ENCODE peak calls at places on chromosomes 2 and 18, in six cellular contexts. One of them, this sample, is unnamed.

GRCh38 chr2:133171396-133172004 is 396.8 kb downstream of the NCKAP5 start:
- DNase-seq in uterus: no peak
- DNase-seq in GM23338: peak
- DNase-seq in colonic mucosa: peak
- DNase-seq in GM23248: peak
- DNase-seq in brain microvascular endothelial cell: peak
- DNase-seq in this sample: no peak

GRCh38 chr2:8380573-8380972 is 301.3 kb upstream of the ID2 start:
- DNase-seq in uterus: no peak
- DNase-seq in GM23338: no peak
- DNase-seq in colonic mucosa: no peak
- DNase-seq in GM23248: no peak
- DNase-seq in brain microvascular endothelial cell: no peak
- DNase-seq in this sample: no peak

GRCh38 chr2:696999-697627 is 19.9 kb upstream of the TMEM18 start:
- DNase-seq in uterus: no peak
- DNase-seq in GM23338: peak
- DNase-seq in colonic mucosa: no peak
- DNase-seq in GM23248: no peak
- DNase-seq in brain microvascular endothelial cell: no peak
- DNase-seq in this sample: no peak

GRCh38 chr2:61016392-61017002 is 1.0 kb upstream of the PEX13 start:
- DNase-seq in uterus: no peak
- DNase-seq in GM23338: peak
- DNase-seq in colonic mucosa: no peak
- DNase-seq in GM23248: no peak
- DNase-seq in brain microvascular endothelial cell: no peak
- DNase-seq in this sample: no peak

GRCh38 chr2:100427627-100428258 is 10.3 kb upstream of the CHST10 start:
- DNase-seq in uterus: peak
- DNase-seq in GM23338: peak
- DNase-seq in colonic mucosa: peak
- DNase-seq in GM23248: peak
- DNase-seq in brain microvascular endothelial cell: peak
- DNase-seq in this sample: no peak

GRCh38 chr2:234615643-234616356 is 118.9 kb upstream of the ARL4C start:
- DNase-seq in uterus: no peak
- DNase-seq in GM23338: no peak
- DNase-seq in colonic mucosa: no peak
- DNase-seq in GM23248: no peak
- DNase-seq in brain microvascular endothelial cell: no peak
- DNase-seq in this sample: no peak

GRCh38 chr2:6824962-6825361 is 40.7 kb downstream of the CMPK2 start:
- DNase-seq in uterus: peak
- DNase-seq in GM23338: no peak
- DNase-seq in colonic mucosa: no peak
- DNase-seq in GM23248: peak
- DNase-seq in brain microvascular endothelial cell: peak
- DNase-seq in this sample: no peak

GRCh38 chr2:225566798-225567197 is 167.3 kb downstream of the NYAP2 start:
- DNase-seq in uterus: no peak
- DNase-seq in GM23338: no peak
- DNase-seq in colonic mucosa: no peak
- DNase-seq in GM23248: peak
- DNase-seq in brain microvascular endothelial cell: no peak
- DNase-seq in this sample: no peak

GRCh38 chr2:109212836-109213563 is 84.0 kb downstream of the SH3RF3 start:
- DNase-seq in uterus: no peak
- DNase-seq in GM23338: no peak
- DNase-seq in colonic mucosa: no peak
- DNase-seq in GM23248: no peak
- DNase-seq in brain microvascular endothelial cell: no peak
- DNase-seq in this sample: no peak

GRCh38 chr2:16425462-16426336 is 239.9 kb downstream of the CYRIA start:
- DNase-seq in uterus: no peak
- DNase-seq in GM23338: no peak
- DNase-seq in colonic mucosa: peak
- DNase-seq in GM23248: no peak
- DNase-seq in brain microvascular endothelial cell: no peak
- DNase-seq in this sample: no peak

GRCh38 chr2:24206242-24206641 is 31.4 kb downstream of the FAM228A start:
- DNase-seq in uterus: no peak
- DNase-seq in GM23338: no peak
- DNase-seq in colonic mucosa: no peak
- DNase-seq in GM23248: no peak
- DNase-seq in brain microvascular endothelial cell: no peak
- DNase-seq in this sample: no peak

GRCh38 chr2:143558665-143559064 is 429.4 kb downstream of the ARHGAP15 start:
- DNase-seq in uterus: no peak
- DNase-seq in GM23338: no peak
- DNase-seq in colonic mucosa: peak
- DNase-seq in GM23248: peak
- DNase-seq in brain microvascular endothelial cell: peak
- DNase-seq in this sample: no peak

GRCh38 chr2:43298496-43298895 is 72.1 kb upstream of the ZFP36L2 start:
- DNase-seq in uterus: no peak
- DNase-seq in GM23338: no peak
- DNase-seq in colonic mucosa: no peak
- DNase-seq in GM23248: no peak
- DNase-seq in brain microvascular endothelial cell: no peak
- DNase-seq in this sample: no peak

GRCh38 chr2:74587664-74588277 is 33.3 kb downstream of the DOK1 start:
- DNase-seq in uterus: peak
- DNase-seq in GM23338: peak
- DNase-seq in colonic mucosa: peak
- DNase-seq in GM23248: peak
- DNase-seq in brain microvascular endothelial cell: peak
- DNase-seq in this sample: peak

GRCh38 chr2:217643814-217644301 is 358.9 kb downstream of the TNS1 start:
- DNase-seq in uterus: no peak
- DNase-seq in GM23338: no peak
- DNase-seq in colonic mucosa: no peak
- DNase-seq in GM23248: no peak
- DNase-seq in brain microvascular endothelial cell: no peak
- DNase-seq in this sample: peak

GRCh38 chr18:79524181-79525078 is 128.7 kb downstream of the NFATC1 start:
- DNase-seq in uterus: no peak
- DNase-seq in GM23338: no peak
- DNase-seq in colonic mucosa: no peak
- DNase-seq in GM23248: no peak
- DNase-seq in brain microvascular endothelial cell: no peak
- DNase-seq in this sample: no peak
- H3K4me3 ChIP-seq in uterus: no peak
- H3K4me3 ChIP-seq in GM23338: no peak
- H3K4me3 ChIP-seq in colonic mucosa: peak
- H3K4me3 ChIP-seq in GM23248: no peak
- H3K4me3 ChIP-seq in brain microvascular endothelial cell: no peak
- H3K4me3 ChIP-seq in this sample: no peak

DNA sequence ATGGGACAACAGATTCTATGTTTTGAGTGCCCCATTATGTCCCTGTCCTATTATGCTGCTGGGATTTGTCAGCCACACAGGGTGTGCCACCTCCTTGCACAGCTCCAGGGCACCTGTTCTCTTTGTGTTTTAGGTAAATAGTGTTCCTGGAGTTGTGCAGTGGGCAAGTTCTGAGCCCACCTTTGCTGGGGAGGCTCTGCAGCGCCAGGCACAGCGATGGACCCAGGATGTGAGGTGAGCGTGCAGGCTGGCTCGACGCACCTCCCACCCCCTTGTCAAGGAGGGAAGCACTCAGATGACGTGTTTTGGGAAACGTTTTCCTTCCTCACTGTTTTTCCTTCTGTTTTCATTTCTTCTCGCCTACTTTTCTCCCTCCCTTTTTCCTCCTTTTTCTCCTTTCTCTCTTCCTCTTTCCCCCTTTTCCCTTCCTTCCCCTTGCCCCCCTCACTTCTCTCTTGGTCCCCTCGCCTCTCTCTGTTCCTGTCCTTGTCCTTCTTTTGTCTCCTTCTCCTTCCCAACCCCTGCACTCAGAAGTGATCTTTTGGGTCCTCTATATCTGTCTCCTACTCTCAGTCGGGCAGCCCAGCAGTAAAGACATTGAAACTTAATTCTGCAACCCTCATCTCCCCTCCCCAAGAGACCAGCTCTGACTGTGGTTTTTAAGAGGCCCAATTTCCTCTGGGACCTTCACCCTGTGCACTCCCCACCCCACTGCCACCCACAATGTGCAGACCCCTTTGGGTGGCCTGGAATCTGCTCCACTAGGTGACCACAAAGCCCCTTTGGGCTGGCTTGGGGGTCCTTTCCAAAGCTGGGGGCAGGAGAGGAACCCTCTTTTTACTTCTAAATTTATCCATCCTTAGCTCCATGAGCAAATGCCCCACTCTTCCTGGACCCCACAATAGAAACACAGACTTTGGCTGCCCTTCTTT is 104.0 kb downstream of the MCFD2 start:
- DNase-seq in uterus: no peak
- DNase-seq in GM23338: no peak
- DNase-seq in colonic mucosa: no peak
- DNase-seq in GM23248: no peak
- DNase-seq in brain microvascular endothelial cell: no peak
- DNase-seq in this sample: no peak
- H3K4me3 ChIP-seq in uterus: no peak
- H3K4me3 ChIP-seq in GM23338: no peak
- H3K4me3 ChIP-seq in colonic mucosa: no peak
- H3K4me3 ChIP-seq in GM23248: no peak
- H3K4me3 ChIP-seq in brain microvascular endothelial cell: no peak
- H3K4me3 ChIP-seq in this sample: no peak

DNA sequence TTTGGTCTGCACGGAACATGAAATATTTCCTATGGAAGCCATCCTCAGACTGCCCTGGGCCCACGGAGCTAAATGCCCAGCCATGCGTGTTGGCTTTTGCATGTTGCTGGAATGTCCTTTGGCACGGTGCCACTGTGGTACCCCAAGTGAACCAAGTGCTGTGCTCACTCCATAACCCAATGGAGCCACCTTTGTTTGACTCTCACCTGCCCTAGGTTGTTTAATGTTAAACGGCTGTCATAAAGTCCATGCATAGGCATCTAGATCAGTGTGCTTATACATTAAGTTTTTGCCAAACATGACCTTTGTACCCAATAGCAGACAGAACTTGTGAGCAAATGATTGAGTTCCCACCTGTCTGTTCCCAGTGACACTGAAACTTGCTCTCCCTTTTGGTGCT is 59.9 kb upstream of the TMEM87B start:
- DNase-seq in uterus: no peak
- DNase-seq in GM23338: no peak
- DNase-seq in colonic mucosa: peak
- DNase-seq in GM23248: no peak
- DNase-seq in brain microvascular endothelial cell: no peak
- DNase-seq in this sample: no peak
- H3K4me3 ChIP-seq in uterus: no peak
- H3K4me3 ChIP-seq in GM23338: no peak
- H3K4me3 ChIP-seq in colonic mucosa: no peak
- H3K4me3 ChIP-seq in GM23248: no peak
- H3K4me3 ChIP-seq in brain microvascular endothelial cell: no peak
- H3K4me3 ChIP-seq in this sample: no peak

DNA sequence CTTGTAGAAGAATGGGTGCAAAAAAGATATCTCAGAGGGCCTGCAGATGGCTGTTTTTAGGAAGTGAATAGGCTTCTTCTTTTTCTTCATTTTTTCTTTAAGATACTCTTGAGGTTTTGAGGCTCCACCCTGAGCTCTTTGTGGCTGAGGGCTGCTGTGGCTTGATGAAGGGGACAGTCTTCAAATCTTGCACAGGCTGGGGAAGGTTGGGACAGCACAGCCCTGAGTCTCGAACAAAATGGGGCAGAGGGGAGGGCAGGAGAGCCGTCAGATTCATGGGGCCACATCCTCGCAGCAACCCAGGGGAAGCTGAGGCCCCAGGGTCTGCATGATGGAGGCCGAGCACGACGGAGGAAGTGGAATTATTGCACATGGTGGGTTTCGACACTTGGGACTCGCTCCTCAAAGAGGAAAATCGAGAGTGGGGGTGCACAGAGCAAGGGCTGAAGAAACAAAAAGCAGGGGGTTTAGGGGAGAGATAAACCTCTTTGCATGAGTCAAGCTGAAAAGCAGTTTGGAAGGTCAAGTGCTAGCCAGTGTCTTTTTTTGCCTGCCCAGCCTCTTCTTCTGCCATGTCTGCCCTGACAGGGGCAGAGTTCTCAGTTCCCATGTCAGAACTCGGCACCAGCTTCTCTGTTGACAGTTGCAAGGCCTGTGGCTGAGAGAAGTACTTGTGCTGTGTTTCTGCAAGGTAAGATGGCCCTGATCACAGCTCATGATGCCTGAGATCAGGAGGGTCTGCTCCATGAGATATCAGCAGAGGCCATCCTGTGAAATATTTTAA is 19.5 kb downstream of the INPP4A start:
- DNase-seq in uterus: no peak
- DNase-seq in GM23338: no peak
- DNase-seq in colonic mucosa: no peak
- DNase-seq in GM23248: no peak
- DNase-seq in brain microvascular endothelial cell: no peak
- DNase-seq in this sample: no peak
- H3K4me3 ChIP-seq in uterus: no peak
- H3K4me3 ChIP-seq in GM23338: no peak
- H3K4me3 ChIP-seq in colonic mucosa: no peak
- H3K4me3 ChIP-seq in GM23248: no peak
- H3K4me3 ChIP-seq in brain microvascular endothelial cell: no peak
- H3K4me3 ChIP-seq in this sample: no peak

This sample was measured in gastrocnemius medialis.